ENCODE peak calls at places on chromosomes 13 and 19, in ten cellular contexts. H, X, Z, F, L, C, S, V, I and Y are unnamed samples.

GRCh38 chr13:76148926-76149325 is 512.8 kb downstream of the LMO7 start:
- DNase-seq in I (no peak), L (no peak), Z (peak; percentile 73), X (no peak), H (no peak), F (no peak), V (no peak), C (peak; percentile 83), S (no peak), Y (no peak)

GRCh38 chr13:46761866-46762265 is 35.1 kb downstream of the ESD start:
- DNase-seq in V (no peak), X (no peak), C (no peak), L (no peak), S (no peak), H (peak; percentile 35), F (no peak), Z (no peak), I (no peak), Y (no peak)

GRCh38 chr13:29526741-29527140 is 68.7 kb downstream of the SLC7A1 start:
- DNase-seq in Z (no peak), C (no peak), H (no peak), V (no peak), F (no peak), L (no peak), I (no peak), X (no peak), S (no peak), Y (no peak)

GRCh38 chr19:35986664-35987570 is 8.1 kb upstream of the SDHAF1 start:
- DNase-seq in X (no peak), F (peak; percentile 45), L (peak; percentile 60), V (peak; percentile 60), C (no peak), Z (no peak), H (no peak), S (no peak), I (peak; percentile 49), Y (no peak)

GRCh38 chr13:98300956-98301641 is 124.0 kb upstream of the RNF113B start:
- DNase-seq in Z (peak; percentile 52), L (peak; percentile 37), F (no peak), H (peak; percentile 69), X (no peak), C (peak; percentile 29), V (no peak), S (no peak), I (peak; percentile 22), Y (no peak)

GRCh38 chr19:31226536-31226935 is 122.7 kb downstream of the TSHZ3 start:
- DNase-seq in F (no peak), V (no peak), X (no peak), Z (no peak), I (no peak), C (no peak), L (no peak), S (no peak), H (no peak), Y (no peak)

GRCh38 chr19:47779524-47780214 is 1.2 kb downstream of the SELENOW start:
- DNase-seq in Z (peak; percentile 50), F (peak; percentile 26), H (peak; percentile 58), C (no peak), I (peak; percentile 31), S (peak; percentile 61), L (no peak), X (no peak), V (no peak), Y (no peak)

GRCh38 chr19:12090807-12091206 is 26.3 kb downstream of the ZNF844 start:
- DNase-seq in F (peak; percentile 2), L (peak; percentile 25), S (peak; percentile 38), V (peak; percentile 61), I (no peak), H (peak; percentile 60), C (no peak), Z (peak; percentile 61), X (peak; percentile 54), Y (peak; percentile 33)

GRCh38 chr13:33494596-33495214 is 209.2 kb upstream of the STARD13 start:
- DNase-seq in S (no peak), I (no peak), X (no peak), L (no peak), C (peak; percentile 52), V (no peak), H (no peak), F (no peak), Z (peak; percentile 28), Y (no peak)

GRCh38 chr13:71255633-71256032 is 611.4 kb downstream of the DACH1 start:
- DNase-seq in X (no peak), V (no peak), Z (no peak), H (no peak), I (no peak), S (no peak), L (no peak), C (no peak), F (no peak), Y (no peak)

GRCh38 chr13:23960566-23961156 is 63.4 kb upstream of the C1QTNF9B start:
- DNase-seq in I (peak; percentile 54), V (peak; percentile 30), H (no peak), S (no peak), X (no peak), F (no peak), L (peak; percentile 21), Z (no peak), C (peak; percentile 11), Y (no peak)